ENCODE peak calls at places on chromosomes 16 and 17, in seven cellular contexts. X is SK-N-SH, O is HepG2, J is GM12878, S is GM12892, Z is H1, Q is K562. C is an unnamed sample.

GRCh38 chr17:2436516-2436915 is 35.7 kb upstream of the MNT start:
- DNase-seq in X (no peak), O (no peak), J (no peak), S (no peak), Z (no peak), Q (no peak), C (no peak)

GRCh38 chr16:57648590-57649442 is 19.3 kb upstream of the ADGRG3 start:
- DNase-seq in X (peak), O (peak), J (peak), S (peak), Z (peak), Q (peak), C (peak)

GRCh38 chr16:74025-74424 is 1.6 kb upstream of the RHBDF1 start:
- DNase-seq in X (no peak), O (no peak), J (no peak), S (no peak), Z (no peak), Q (no peak), C (no peak)

GRCh38 chr17:76497979-76498885 is 3.0 kb downstream of the RHBDF2 start:
- DNase-seq in X (peak), O (peak), J (no peak), S (no peak), Z (peak), Q (no peak), C (no peak)

GRCh38 chr16:80862153-80862552 is 57.8 kb upstream of the CDYL2 start:
- DNase-seq in X (no peak), O (no peak), J (no peak), S (no peak), Z (no peak), Q (no peak), C (no peak)

GRCh38 chr16:79188115-79188779 is 412.3 kb downstream of the MAF start:
- DNase-seq in X (no peak), O (no peak), J (no peak), S (no peak), Z (no peak), Q (no peak), C (no peak)

GRCh38 chr17:50060951-50061712 is 5.2 kb downstream of the ITGA3 start:
- DNase-seq in X (no peak), O (no peak), J (no peak), S (no peak), Z (no peak), Q (no peak), C (no peak)

GRCh38 chr16:17348042-17348783 is 122.5 kb downstream of the XYLT1 start:
- DNase-seq in X (no peak), O (no peak), J (no peak), S (no peak), Z (no peak), Q (no peak), C (no peak)

GRCh38 chr17:61411114-61411943 is 11.7 kb downstream of the TBX2 start:
- DNase-seq in X (peak), O (no peak), J (no peak), S (peak), Z (peak), Q (no peak), C (peak)

GRCh38 chr17:77304051-77304745 is 163.4 kb downstream of the SEC14L1 start:
- DNase-seq in X (peak), O (no peak), J (no peak), S (no peak), Z (no peak), Q (no peak), C (no peak)

GRCh38 chr16:11253995-11254912 is 1.8 kb downstream of the SOCS1 start:
- DNase-seq in X (no peak), O (no peak), J (no peak), S (no peak), Z (no peak), Q (peak), C (no peak)

GRCh38 chr16:86306046-86306644 is 204.2 kb upstream of the FOXF1 start:
- DNase-seq in X (no peak), O (no peak), J (no peak), S (no peak), Z (no peak), Q (no peak), C (no peak)

GRCh38 chr17:81517339-81518112 is 4.9 kb upstream of the ACTG1 start:
- DNase-seq in X (no peak), O (no peak), J (peak), S (peak), Z (peak), Q (no peak), C (peak)

GRCh38 chr17:81722184-81723120 is 10.4 kb downstream of the SLC25A10 start:
- DNase-seq in X (peak), O (no peak), J (no peak), S (no peak), Z (peak), Q (peak), C (no peak)

GRCh38 chr16:85153656-85154091 is 41.4 kb upstream of the CIBAR2 start:
- DNase-seq in X (no peak), O (no peak), J (no peak), S (no peak), Z (no peak), Q (no peak), C (no peak)

GRCh38 chr16:83015871-83016270 is 389.1 kb downstream of the CDH13 start:
- DNase-seq in X (no peak), O (no peak), J (no peak), S (no peak), Z (no peak), Q (no peak), C (no peak)

GRCh38 chr16:85570213-85570734 is 42.8 kb upstream of the GSE1 start:
- DNase-seq in X (no peak), O (no peak), J (no peak), S (peak), Z (no peak), Q (no peak), C (no peak)

GRCh38 chr17:27424516-27424915 is 31.7 kb upstream of the KSR1 start:
- DNase-seq in X (no peak), O (no peak), J (no peak), S (no peak), Z (no peak), Q (no peak), C (no peak)

GRCh38 chr17:21125862-21126261 is 902 bp upstream of the DHRS7B start:
- DNase-seq in X (no peak), O (no peak), J (no peak), S (no peak), Z (no peak), Q (no peak), C (no peak)

GRCh38 chr17:80664217-80664780 is 119.7 kb downstream of the RPTOR start:
- DNase-seq in X (no peak), O (no peak), J (no peak), S (no peak), Z (no peak), Q (no peak), C (no peak)

GRCh38 chr16:1538804-1539520 is 5.5 kb downstream of the TMEM204 start:
- DNase-seq in X (peak), O (no peak), J (no peak), S (no peak), Z (peak), Q (no peak), C (no peak)

GRCh38 chr16:57859331-57859730 is 57.0 kb upstream of the KIFC3 start:
- DNase-seq in X (no peak), O (peak), J (no peak), S (no peak), Z (no peak), Q (peak), C (no peak)

GRCh38 chr16:85891776-85892166 is 7.2 kb upstream of the IRF8 start:
- DNase-seq in X (no peak), O (no peak), J (no peak), S (no peak), Z (no peak), Q (no peak), C (no peak)

GRCh38 chr17:55420067-55420775 is 1.4 kb downstream of the MMD start:
- DNase-seq in X (no peak), O (no peak), J (no peak), S (no peak), Z (no peak), Q (no peak), C (no peak)

GRCh38 chr16:31129568-31130335 is 5.8 kb downstream of the PRSS8 start:
- DNase-seq in X (no peak), O (no peak), J (no peak), S (no peak), Z (no peak), Q (no peak), C (no peak)

GRCh38 chr16:61149709-61150108 is 886.5 kb downstream of the CDH8 start:
- DNase-seq in X (no peak), O (no peak), J (no peak), S (no peak), Z (no peak), Q (no peak), C (no peak)

GRCh38 chr16:30005341-30006094 is 5.3 kb downstream of the DOC2A start:
- DNase-seq in X (peak), O (peak), J (no peak), S (peak), Z (no peak), Q (peak), C (peak)

GRCh38 chr17:68738044-68738443 is 136.9 kb upstream of the FAM20A start:
- DNase-seq in X (no peak), O (no peak), J (no peak), S (no peak), Z (no peak), Q (no peak), C (no peak)

GRCh38 chr17:65586899-65587298 is 25.5 kb upstream of the AXIN2 start:
- DNase-seq in X (no peak), O (no peak), J (no peak), S (no peak), Z (no peak), Q (no peak), C (no peak)

GRCh38 chr17:70168979-70169706 is at the start of gene KCNJ2:
- DNase-seq in X (peak), O (peak), J (no peak), S (peak), Z (peak), Q (peak), C (peak)

GRCh38 chr16:51773491-51773890 is 622.4 kb upstream of the SALL1 start:
- DNase-seq in X (no peak), O (no peak), J (no peak), S (no peak), Z (no peak), Q (no peak), C (no peak)

GRCh38 chr16:54620197-54620596 is 310.5 kb upstream of the IRX5 start:
- DNase-seq in X (no peak), O (no peak), J (no peak), S (no peak), Z (no peak), Q (no peak), C (no peak)

GRCh38 chr16:1471569-1472194 is 3.1 kb downstream of the CLCN7 start:
- DNase-seq in X (no peak), O (no peak), J (no peak), S (no peak), Z (peak), Q (no peak), C (no peak)

GRCh38 chr16:63922563-63922962 is 1199.3 kb downstream of the CDH11 start:
- DNase-seq in X (no peak), O (no peak), J (no peak), S (no peak), Z (no peak), Q (no peak), C (no peak)

GRCh38 chr17:79248843-79249242 is 174.2 kb downstream of the ENGASE start:
- DNase-seq in X (no peak), O (no peak), J (no peak), S (no peak), Z (no peak), Q (no peak), C (no peak)

GRCh38 chr16:11229906-11230305 is 26.1 kb downstream of the SOCS1 start:
- DNase-seq in X (no peak), O (no peak), J (no peak), S (no peak), Z (no peak), Q (no peak), C (no peak)

GRCh38 chr17:72467841-72468653 is 347.2 kb downstream of the SOX9 start:
- DNase-seq in X (no peak), O (no peak), J (no peak), S (no peak), Z (no peak), Q (no peak), C (no peak)

GRCh38 chr17:36535669-36536081 is 888 bp downstream of the PIGW start:
- DNase-seq in X (no peak), O (no peak), J (no peak), S (no peak), Z (no peak), Q (no peak), C (no peak)

DNA sequence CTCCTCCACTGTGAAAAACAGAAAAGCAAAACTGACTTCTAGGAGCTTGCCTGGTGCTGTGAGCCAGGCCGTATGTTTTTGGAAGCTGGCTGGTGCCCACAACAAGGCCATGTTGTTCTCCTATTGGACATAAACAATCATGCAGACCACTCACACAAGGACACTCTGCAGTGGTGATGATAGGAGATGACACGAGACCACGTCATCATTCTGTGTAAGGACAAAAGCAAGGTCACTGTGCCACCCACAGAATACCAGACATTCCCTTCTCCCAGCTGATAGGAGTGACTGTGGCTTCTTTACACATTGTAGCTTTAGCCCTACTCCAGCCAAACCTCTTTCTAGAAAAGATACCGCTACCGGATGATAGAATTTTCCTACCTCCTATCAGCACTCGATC is 47.7 kb upstream of the LCMT1 start:
- DNase-seq in X (no peak), O (peak), J (no peak), S (no peak), Z (no peak), Q (peak), C (no peak)
- TF ChIP-seq TAF1 in X (no peak), O (no peak), J (no peak), S (no peak), Z (no peak), Q (no peak), C (no peak)

DNA sequence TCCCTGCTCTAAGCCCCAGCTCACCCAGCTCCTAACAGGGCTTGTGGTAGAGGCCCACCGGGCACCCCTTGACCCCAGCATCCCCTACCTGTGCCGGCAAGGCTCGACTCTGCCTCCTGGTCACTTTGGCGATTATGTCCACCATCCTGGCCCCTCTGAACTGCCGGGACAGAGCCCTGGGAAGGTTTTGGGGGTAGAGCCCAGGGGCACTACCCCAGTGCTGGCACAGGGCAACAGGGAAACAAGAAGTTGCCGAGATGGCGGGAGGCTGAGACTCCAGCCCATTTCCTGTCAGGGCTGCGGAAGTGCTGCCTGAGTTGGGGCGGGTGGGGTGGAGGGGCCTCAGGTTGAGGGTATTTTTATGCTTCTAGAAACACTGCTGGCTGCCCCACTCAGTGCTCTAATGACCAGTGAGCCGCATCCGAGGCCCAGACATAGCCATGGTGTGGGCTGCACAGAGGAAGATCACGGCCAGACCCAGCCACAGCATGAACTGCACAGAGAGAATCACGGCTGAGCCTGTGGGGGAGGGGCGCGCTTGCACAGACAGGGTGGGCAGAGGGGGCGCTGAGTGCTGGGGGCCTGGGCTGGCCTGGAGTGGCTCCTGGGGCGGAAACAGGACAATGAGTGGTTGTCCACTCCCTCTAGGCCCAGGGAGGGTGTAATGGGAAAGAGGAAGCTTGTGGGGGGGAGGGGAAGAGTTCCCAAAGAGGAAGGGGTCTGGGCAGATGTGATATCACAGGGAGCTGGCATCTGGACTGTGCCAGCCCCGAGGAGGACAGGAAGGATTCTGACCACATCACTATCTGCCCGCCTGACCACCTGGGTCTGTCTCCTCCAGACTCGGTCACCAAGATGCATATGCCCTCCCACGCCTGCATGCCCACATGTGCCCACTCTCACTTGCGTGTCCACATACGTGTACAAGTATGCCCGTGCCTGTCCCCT is 22.3 kb downstream of the ARHGAP27 start:
- DNase-seq in X (peak), O (no peak), J (no peak), S (peak), Z (no peak), Q (no peak), C (peak)
- TF ChIP-seq TAF1 in X (no peak), O (no peak), J (no peak), S (no peak), Z (no peak), Q (no peak), C (peak)

GRCh38 chr17:40333781-40334453 is 24.9 kb downstream of the RARA start:
- DNase-seq in X (no peak), O (no peak), J (no peak), S (no peak), Z (no peak), Q (no peak), C (no peak)

GRCh38 chr17:40328386-40328766 is 19.4 kb downstream of the RARA start:
- DNase-seq in X (no peak), O (no peak), J (no peak), S (no peak), Z (no peak), Q (no peak), C (no peak)

GRCh38 chr17:40329981-40330794 is 21.2 kb downstream of the RARA start:
- DNase-seq in X (peak), O (no peak), J (no peak), S (no peak), Z (no peak), Q (peak), C (no peak)

GRCh38 chr17:40330850-40331470 is 22.0 kb downstream of the RARA start:
- DNase-seq in X (no peak), O (no peak), J (no peak), S (no peak), Z (no peak), Q (no peak), C (no peak)

DNA sequence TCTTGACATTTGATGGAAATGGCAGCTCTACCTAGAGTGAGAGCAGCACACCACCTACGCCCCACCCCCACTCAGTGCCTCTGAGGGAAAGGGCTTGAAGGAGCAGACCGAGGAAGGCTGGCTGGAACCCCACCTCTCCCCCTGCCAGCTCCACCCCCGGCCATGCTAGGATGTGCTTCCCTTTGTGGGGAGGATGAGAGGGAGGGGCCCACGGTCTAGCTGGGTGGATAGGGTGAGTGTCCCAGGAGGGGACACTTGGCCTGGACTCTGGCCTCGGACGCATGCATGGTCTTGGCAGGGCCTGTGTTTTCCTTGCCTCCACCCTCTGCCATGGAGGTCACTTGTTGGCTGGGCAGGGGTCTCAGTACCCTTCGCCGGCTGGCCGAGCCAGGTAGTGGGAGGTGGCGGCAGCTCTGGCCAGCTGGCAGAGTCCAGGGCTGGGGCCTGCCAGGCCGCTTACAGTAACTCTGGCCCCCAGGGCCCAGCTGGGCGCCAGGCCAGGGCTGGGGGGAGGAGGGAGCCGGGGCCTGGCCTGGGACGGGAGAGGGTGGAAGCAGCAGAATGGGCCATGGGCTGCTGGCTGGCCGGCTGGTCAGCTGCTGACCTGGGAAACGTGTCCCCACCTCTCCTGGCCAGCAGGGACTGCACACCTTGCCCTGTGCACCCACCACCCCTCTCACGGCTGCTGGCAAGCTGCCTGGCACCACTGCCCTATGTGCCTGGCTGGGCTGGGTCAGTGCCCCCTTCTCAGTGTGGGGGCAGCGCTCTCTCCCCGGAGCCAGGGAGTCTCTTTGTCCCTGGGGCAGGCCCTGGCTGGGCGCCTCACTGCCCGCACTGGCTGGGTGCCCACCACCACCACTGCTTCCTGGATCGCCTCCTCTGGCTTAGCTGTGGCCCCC is 23.0 kb downstream of the RARA start:
- DNase-seq in X (peak), O (no peak), J (no peak), S (no peak), Z (no peak), Q (peak), C (no peak)
- TF ChIP-seq TAF1 in X (no peak), O (no peak), J (no peak), S (no peak), Z (no peak), Q (no peak), C (no peak)

GRCh38 chr17:18256351-18256750 is 2.2 kb downstream of the FLII start:
- DNase-seq in X (no peak), O (no peak), J (no peak), S (no peak), Z (no peak), Q (no peak), C (no peak)

GRCh38 chr17:18257268-18257681 is 1.3 kb downstream of the FLII start:
- DNase-seq in X (no peak), O (peak), J (no peak), S (no peak), Z (no peak), Q (no peak), C (no peak)

GRCh38 chr17:18256776-18257175 is 1.8 kb downstream of the FLII start:
- DNase-seq in X (no peak), O (no peak), J (no peak), S (no peak), Z (no peak), Q (no peak), C (no peak)

GRCh38 chr17:18258356-18259038 is at the start of gene FLII:
- DNase-seq in X (peak), O (peak), J (no peak), S (peak), Z (peak), Q (peak), C (peak)

DNA sequence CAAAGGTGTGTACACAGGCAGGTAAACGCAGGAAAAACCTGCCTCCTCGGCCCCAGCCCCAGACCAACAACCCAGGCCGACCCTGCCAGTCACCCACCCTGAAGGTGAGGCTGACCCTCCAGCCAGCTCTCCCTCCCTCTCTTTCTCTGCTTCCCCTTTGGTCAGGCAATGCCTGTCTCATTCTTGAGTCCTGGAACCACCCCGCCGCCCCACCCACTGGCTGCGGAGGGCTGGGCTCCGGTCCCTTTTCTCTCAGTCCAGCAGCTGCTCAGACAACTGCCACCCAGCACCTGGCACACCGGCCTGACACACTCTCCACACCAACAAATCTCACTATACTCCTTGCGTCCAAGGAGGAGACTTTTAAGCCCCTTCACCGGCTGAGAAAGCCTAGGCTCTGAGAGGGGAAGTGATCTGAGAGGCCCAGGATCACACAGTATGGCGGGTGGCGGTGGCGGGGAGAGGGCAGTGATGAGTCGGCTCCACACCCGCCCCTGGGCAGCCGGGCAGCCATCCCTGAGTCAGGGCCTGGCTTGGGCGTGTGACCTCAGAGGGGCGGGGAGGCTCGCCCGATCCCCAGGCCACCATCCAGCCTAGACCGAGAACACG is 687 bp downstream of the FLII start:
- DNase-seq in X (peak), O (peak), J (no peak), S (peak), Z (no peak), Q (peak), C (peak)
- TF ChIP-seq TAF1 in X (peak), O (no peak), J (no peak), S (peak), Z (peak), Q (no peak), C (peak)